ENCODE peak calls at places on chromosome 14, in four cellular contexts. C, K, H and F are unnamed samples.

GRCh38 chr14:31377433-31377832 is 42.9 kb downstream of the HEATR5A start:
- DNase-seq in C (no peak), K (no peak), H (no peak), F (no peak)

GRCh38 chr14:100902792-100903191 is 730 bp downstream of the RTL1 start:
- DNase-seq in C (peak), K (no peak), H (no peak), F (no peak)

GRCh38 chr14:30610719-30611388 is 11.3 kb upstream of the SCFD1 start:
- DNase-seq in C (peak), K (peak), H (no peak), F (peak)

GRCh38 chr14:58296731-58297130 is 1.6 kb upstream of the ARID4A start:
- DNase-seq in C (no peak), K (no peak), H (no peak), F (no peak)

GRCh38 chr14:96265387-96265786 is 9.4 kb downstream of the BDKRB1 start:
- DNase-seq in C (no peak), K (no peak), H (no peak), F (no peak)

GRCh38 chr14:37047996-37048395 is 124.4 kb downstream of the SLC25A21 start:
- DNase-seq in C (no peak), K (no peak), H (no peak), F (no peak)

GRCh38 chr14:61334197-61334701 is 12.9 kb downstream of the PRKCH start:
- DNase-seq in C (no peak), K (no peak), H (no peak), F (no peak)

GRCh38 chr14:57051633-57052032 is 217.1 kb downstream of the EXOC5 start:
- DNase-seq in C (no peak), K (no peak), H (no peak), F (no peak)

GRCh38 chr14:76386922-76387782 is 11.2 kb downstream of the ESRRB start:
- DNase-seq in C (peak), K (peak), H (peak), F (peak)

GRCh38 chr14:90491221-90491867 is 94.5 kb downstream of the CALM1 start:
- DNase-seq in C (no peak), K (no peak), H (no peak), F (no peak)

GRCh38 chr14:44785096-44785495 is 176.7 kb downstream of the KLHL28 start:
- DNase-seq in C (no peak), K (no peak), H (no peak), F (no peak)

GRCh38 chr14:36316131-36316530 is 4.3 kb downstream of the MBIP start:
- DNase-seq in C (no peak), K (no peak), H (no peak), F (no peak)

GRCh38 chr14:99990268-99991170 is 74.7 kb upstream of the EVL start:
- DNase-seq in C (no peak), K (no peak), H (no peak), F (no peak)

GRCh38 chr14:89617142-89617460 is 200.1 kb upstream of the FOXN3 start:
- DNase-seq in C (no peak), K (no peak), H (no peak), F (no peak)

GRCh38 chr14:70641548-70642312 is at the start of gene TTC9:
- DNase-seq in C (no peak), K (peak), H (no peak), F (peak)

GRCh38 chr14:63614964-63615363 is 26.7 kb downstream of the WDR89 start:
- DNase-seq in C (no peak), K (no peak), H (no peak), F (no peak)

DNA sequence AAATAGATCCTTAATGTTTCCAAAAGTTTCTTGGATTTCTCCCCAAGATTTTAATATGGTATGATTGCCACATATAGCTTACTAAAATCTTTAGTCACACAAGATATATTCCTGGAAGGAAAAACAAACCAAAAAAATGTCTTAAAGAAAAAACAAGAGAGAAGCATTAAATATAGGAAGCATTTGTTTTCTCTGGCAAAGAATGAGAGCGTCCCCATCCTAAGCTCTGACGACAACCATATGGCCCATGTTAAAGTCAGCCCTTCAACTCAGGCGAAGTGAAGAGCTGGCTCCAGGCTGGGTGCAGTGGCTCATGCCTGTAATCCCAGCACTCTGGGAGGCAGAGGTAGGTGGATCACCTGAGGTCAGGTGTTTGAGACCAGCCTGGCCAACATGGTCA is 35.6 kb downstream of the GCH1 start:
- DNase-seq in C (no peak), K (no peak), H (no peak), F (no peak)
- TF ChIP-seq BHLHE40 in C (no peak), K (no peak), H (no peak), F (no peak)

GRCh38 chr14:87334997-87335675 is 657.8 kb downstream of the GALC start:
- DNase-seq in C (no peak), K (no peak), H (no peak), F (no peak)
- TF ChIP-seq BHLHE40 in C (no peak), K (no peak), H (no peak), F (no peak)

DNA sequence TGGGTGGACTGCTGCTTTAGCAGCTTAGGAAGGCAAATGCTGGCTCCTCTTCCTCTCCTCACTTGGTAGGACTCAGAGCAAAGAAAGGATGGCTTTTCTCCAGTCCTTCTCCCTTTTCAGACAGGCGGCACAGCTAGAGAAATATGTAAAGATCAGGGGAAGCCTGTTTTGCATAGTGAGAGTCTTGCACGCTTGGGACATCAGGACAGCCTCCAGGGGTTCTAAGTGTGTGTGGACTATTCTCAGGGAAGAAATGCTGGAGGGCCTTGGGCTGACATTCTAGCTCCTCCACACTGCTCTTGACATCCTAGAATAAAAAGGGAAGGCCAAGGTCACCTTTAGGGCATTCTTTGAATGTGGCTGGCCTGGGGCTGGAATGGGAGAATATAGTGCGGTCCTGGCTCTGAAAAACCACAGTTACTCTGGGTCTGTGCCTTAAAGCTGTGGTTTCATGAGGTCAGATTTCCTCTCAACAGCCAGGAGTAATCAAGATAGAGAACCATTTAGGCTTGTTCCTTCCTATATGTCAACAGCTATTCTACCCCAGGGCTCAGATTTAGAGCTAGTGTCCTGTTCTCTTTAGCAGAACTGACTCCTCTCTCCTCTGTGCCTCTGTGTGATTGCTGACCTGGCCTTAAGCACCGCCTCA is 24.3 kb downstream of the CMA1 start:
- DNase-seq in C (no peak), K (no peak), H (no peak), F (no peak)
- TF ChIP-seq BHLHE40 in C (no peak), K (no peak), H (no peak), F (no peak)

DNA sequence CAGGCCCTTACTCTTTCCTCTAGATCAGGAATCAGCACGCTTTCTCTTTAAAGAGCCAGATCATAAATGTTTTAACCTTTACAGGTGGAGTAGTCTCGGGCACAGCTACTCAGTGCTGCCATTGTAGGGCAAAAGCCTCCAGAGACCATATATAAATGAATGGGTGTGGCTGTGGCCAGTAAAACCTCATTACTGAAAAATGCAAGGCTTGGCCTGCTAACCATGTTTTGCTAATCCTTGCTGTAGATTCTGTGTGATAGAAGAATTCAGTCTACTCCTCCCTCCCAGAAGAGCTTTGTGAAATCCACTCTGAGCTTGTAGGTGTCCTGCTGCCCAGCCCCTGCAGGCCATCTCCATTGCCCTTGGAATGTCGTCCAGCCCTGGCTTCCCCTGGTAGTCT is 58.1 kb downstream of the HSP90AA1 start:
- DNase-seq in C (no peak), K (no peak), H (no peak), F (no peak)
- TF ChIP-seq BHLHE40 in C (no peak), K (no peak), H (no peak), F (no peak)

GRCh38 chr14:54642121-54642520 is 75.2 kb downstream of the SAMD4A start:
- DNase-seq in C (peak), K (no peak), H (no peak), F (no peak)

GRCh38 chr14:54643696-54644176 is 76.8 kb downstream of the SAMD4A start:
- DNase-seq in C (peak), K (no peak), H (no peak), F (no peak)

GRCh38 chr14:54646576-54647130 is 79.7 kb downstream of the SAMD4A start:
- DNase-seq in C (no peak), K (no peak), H (no peak), F (no peak)

GRCh38 chr14:54640480-54640879 is 73.6 kb downstream of the SAMD4A start:
- DNase-seq in C (no peak), K (no peak), H (no peak), F (no peak)

GRCh38 chr14:54642950-54643695 is 76.2 kb downstream of the SAMD4A start:
- DNase-seq in C (peak), K (no peak), H (no peak), F (no peak)
- TF ChIP-seq BHLHE40 in C (no peak), K (no peak), H (no peak), F (no peak)

GRCh38 chr14:104794641-104795467 is 694 bp downstream of the AKT1 start:
- DNase-seq in C (no peak), K (no peak), H (no peak), F (peak)

GRCh38 chr14:104795468-104795780 is at the start of gene AKT1:
- DNase-seq in C (no peak), K (no peak), H (no peak), F (no peak)

GRCh38 chr14:104792945-104793702 is 2.4 kb downstream of the AKT1 start:
- DNase-seq in C (no peak), K (no peak), H (no peak), F (no peak)

GRCh38 chr14:104793703-104793959 is 1.9 kb downstream of the AKT1 start:
- DNase-seq in C (no peak), K (no peak), H (no peak), F (no peak)

DNA sequence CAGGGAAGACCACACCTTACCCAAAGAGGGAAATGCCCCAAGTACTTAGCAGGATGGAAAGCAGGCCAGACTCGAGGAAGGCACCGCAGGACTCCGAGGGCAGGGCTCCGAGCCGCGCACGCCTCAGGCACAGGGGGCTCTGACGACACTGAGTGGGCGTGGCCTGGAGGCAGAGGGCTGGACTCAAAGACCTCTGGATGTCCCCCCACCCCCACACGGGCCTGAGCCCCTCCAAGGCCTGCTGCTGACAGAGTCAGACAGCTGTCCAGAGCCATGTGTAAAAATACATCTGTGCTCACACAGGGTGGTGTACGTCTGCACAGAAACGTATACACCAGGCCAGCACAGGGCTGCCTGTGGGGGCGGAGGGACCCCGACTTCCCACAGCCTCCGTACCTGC is 1.4 kb downstream of the AKT1 start:
- DNase-seq in C (peak), K (peak), H (no peak), F (peak)
- TF ChIP-seq BHLHE40 in C (no peak), K (no peak), H (no peak), F (no peak)